ENCODE peak calls at places on chromosomes 6 and 20, in seven cellular contexts. One of them, this sample, is unnamed.

GRCh38 chr6:159778131-159778530 is 11.3 kb downstream of the TCP1 start:
- DNase-seq in DMS153: no peak
- DNase-seq in C1 segment of cervical spinal cord: no peak
- DNase-seq in T-helper 1 cell: no peak
- DNase-seq in HT-29: no peak
- DNase-seq in progenitor cell of endocrine pancreas: no peak
- DNase-seq in brain microvascular endothelial cell: no peak
- DNase-seq in this sample: no peak

GRCh38 chr6:31702421-31702818 is 704 bp downstream of the ABHD16A start:
- DNase-seq in brain microvascular endothelial cell: peak
- DNase-seq in T-helper 1 cell: no peak
- DNase-seq in DMS153: no peak
- DNase-seq in C1 segment of cervical spinal cord: no peak
- DNase-seq in progenitor cell of endocrine pancreas: no peak
- DNase-seq in HT-29: no peak
- DNase-seq in this sample: no peak

GRCh38 chr20:21840991-21841390 is 135.5 kb downstream of the PAX1 start:
- DNase-seq in brain microvascular endothelial cell: no peak
- DNase-seq in progenitor cell of endocrine pancreas: no peak
- DNase-seq in T-helper 1 cell: no peak
- DNase-seq in DMS153: no peak
- DNase-seq in HT-29: no peak
- DNase-seq in C1 segment of cervical spinal cord: no peak
- DNase-seq in this sample: no peak

GRCh38 chr6:4208158-4208557 is 72.8 kb upstream of the ECI2 start:
- DNase-seq in T-helper 1 cell: no peak
- DNase-seq in C1 segment of cervical spinal cord: no peak
- DNase-seq in DMS153: no peak
- DNase-seq in brain microvascular endothelial cell: no peak
- DNase-seq in progenitor cell of endocrine pancreas: no peak
- DNase-seq in HT-29: no peak
- DNase-seq in this sample: no peak

GRCh38 chr6:161058746-161059145 is 67.2 kb downstream of the MAP3K4 start:
- DNase-seq in HT-29: no peak
- DNase-seq in progenitor cell of endocrine pancreas: no peak
- DNase-seq in DMS153: no peak
- DNase-seq in T-helper 1 cell: no peak
- DNase-seq in brain microvascular endothelial cell: no peak
- DNase-seq in C1 segment of cervical spinal cord: no peak
- DNase-seq in this sample: no peak

GRCh38 chr6:35258858-35259193 is 709 bp upstream of the ZNF76 start:
- DNase-seq in brain microvascular endothelial cell: peak
- DNase-seq in T-helper 1 cell: peak
- DNase-seq in C1 segment of cervical spinal cord: no peak
- DNase-seq in HT-29: no peak
- DNase-seq in progenitor cell of endocrine pancreas: peak
- DNase-seq in DMS153: no peak
- DNase-seq in this sample: peak

GRCh38 chr6:115914098-115914497 is 146.6 kb downstream of the FRK start:
- DNase-seq in C1 segment of cervical spinal cord: no peak
- DNase-seq in brain microvascular endothelial cell: no peak
- DNase-seq in HT-29: no peak
- DNase-seq in progenitor cell of endocrine pancreas: no peak
- DNase-seq in T-helper 1 cell: no peak
- DNase-seq in DMS153: no peak
- DNase-seq in this sample: no peak

GRCh38 chr20:61667056-61667792 is 398.5 kb downstream of the TAF4 start:
- DNase-seq in HT-29: no peak
- DNase-seq in DMS153: no peak
- DNase-seq in brain microvascular endothelial cell: no peak
- DNase-seq in T-helper 1 cell: no peak
- DNase-seq in progenitor cell of endocrine pancreas: no peak
- DNase-seq in C1 segment of cervical spinal cord: no peak
- DNase-seq in this sample: no peak

GRCh38 chr6:30810813-30811329 is 66.5 kb upstream of the IER3 start:
- DNase-seq in progenitor cell of endocrine pancreas: no peak
- DNase-seq in T-helper 1 cell: no peak
- DNase-seq in DMS153: no peak
- DNase-seq in HT-29: peak
- DNase-seq in C1 segment of cervical spinal cord: no peak
- DNase-seq in brain microvascular endothelial cell: no peak
- DNase-seq in this sample: no peak

GRCh38 chr6:56050530-56050929 is 175.1 kb upstream of the BMP5 start:
- DNase-seq in C1 segment of cervical spinal cord: no peak
- DNase-seq in DMS153: no peak
- DNase-seq in HT-29: no peak
- DNase-seq in progenitor cell of endocrine pancreas: no peak
- DNase-seq in T-helper 1 cell: no peak
- DNase-seq in brain microvascular endothelial cell: no peak
- DNase-seq in this sample: no peak

GRCh38 chr6:22290045-22290444 is 6.8 kb downstream of the PRL start:
- DNase-seq in T-helper 1 cell: no peak
- DNase-seq in HT-29: no peak
- DNase-seq in brain microvascular endothelial cell: no peak
- DNase-seq in DMS153: no peak
- DNase-seq in C1 segment of cervical spinal cord: no peak
- DNase-seq in progenitor cell of endocrine pancreas: no peak
- DNase-seq in this sample: no peak

GRCh38 chr6:84847349-84848160 is 83.2 kb upstream of the TBX18 start:
- DNase-seq in brain microvascular endothelial cell: peak
- DNase-seq in HT-29: no peak
- DNase-seq in T-helper 1 cell: no peak
- DNase-seq in DMS153: no peak
- DNase-seq in progenitor cell of endocrine pancreas: no peak
- DNase-seq in C1 segment of cervical spinal cord: no peak
- DNase-seq in this sample: no peak

GRCh38 chr6:168865-169455 is 123.3 kb upstream of the DUSP22 start:
- DNase-seq in HT-29: peak
- DNase-seq in T-helper 1 cell: no peak
- DNase-seq in brain microvascular endothelial cell: no peak
- DNase-seq in C1 segment of cervical spinal cord: no peak
- DNase-seq in progenitor cell of endocrine pancreas: no peak
- DNase-seq in DMS153: peak
- DNase-seq in this sample: peak

GRCh38 chr20:45254867-45255266 is 503 bp upstream of the SLPI start:
- DNase-seq in T-helper 1 cell: no peak
- DNase-seq in C1 segment of cervical spinal cord: no peak
- DNase-seq in HT-29: no peak
- DNase-seq in progenitor cell of endocrine pancreas: no peak
- DNase-seq in DMS153: no peak
- DNase-seq in brain microvascular endothelial cell: no peak
- DNase-seq in this sample: peak

GRCh38 chr6:169263836-169264608 is 10.4 kb upstream of the THBS2 start:
- DNase-seq in progenitor cell of endocrine pancreas: no peak
- DNase-seq in brain microvascular endothelial cell: peak
- DNase-seq in T-helper 1 cell: no peak
- DNase-seq in DMS153: no peak
- DNase-seq in C1 segment of cervical spinal cord: no peak
- DNase-seq in HT-29: peak
- DNase-seq in this sample: peak

GRCh38 chr6:21213492-21213891 is 380.1 kb upstream of the SOX4 start:
- DNase-seq in C1 segment of cervical spinal cord: no peak
- DNase-seq in progenitor cell of endocrine pancreas: no peak
- DNase-seq in HT-29: no peak
- DNase-seq in brain microvascular endothelial cell: no peak
- DNase-seq in DMS153: no peak
- DNase-seq in T-helper 1 cell: no peak
- DNase-seq in this sample: no peak

GRCh38 chr6:150238294-150238693 is 95.5 kb downstream of the PPP1R14C start:
- DNase-seq in HT-29: peak
- DNase-seq in brain microvascular endothelial cell: no peak
- DNase-seq in C1 segment of cervical spinal cord: no peak
- DNase-seq in DMS153: no peak
- DNase-seq in T-helper 1 cell: no peak
- DNase-seq in progenitor cell of endocrine pancreas: no peak
- DNase-seq in this sample: no peak

GRCh38 chr6:101393291-101394251 is at the start of gene GRIK2:
- DNase-seq in brain microvascular endothelial cell: peak
- DNase-seq in DMS153: no peak
- DNase-seq in C1 segment of cervical spinal cord: no peak
- DNase-seq in progenitor cell of endocrine pancreas: peak
- DNase-seq in T-helper 1 cell: no peak
- DNase-seq in HT-29: no peak
- DNase-seq in this sample: no peak

GRCh38 chr20:46699651-46700359 is 9.6 kb upstream of the SLC2A10 start:
- DNase-seq in brain microvascular endothelial cell: peak
- DNase-seq in HT-29: peak
- DNase-seq in C1 segment of cervical spinal cord: no peak
- DNase-seq in DMS153: no peak
- DNase-seq in progenitor cell of endocrine pancreas: no peak
- DNase-seq in T-helper 1 cell: no peak
- DNase-seq in this sample: no peak

GRCh38 chr20:62605236-62605948 is 36.9 kb upstream of the SLCO4A1 start:
- DNase-seq in DMS153: no peak
- DNase-seq in C1 segment of cervical spinal cord: no peak
- DNase-seq in progenitor cell of endocrine pancreas: no peak
- DNase-seq in HT-29: no peak
- DNase-seq in T-helper 1 cell: no peak
- DNase-seq in brain microvascular endothelial cell: no peak
- DNase-seq in this sample: no peak

GRCh38 chr6:74277749-74278148 is 581.7 kb downstream of the CD109 start:
- DNase-seq in DMS153: peak
- DNase-seq in T-helper 1 cell: no peak
- DNase-seq in HT-29: peak
- DNase-seq in C1 segment of cervical spinal cord: no peak
- DNase-seq in progenitor cell of endocrine pancreas: no peak
- DNase-seq in brain microvascular endothelial cell: peak
- DNase-seq in this sample: peak

GRCh38 chr6:31627690-31628287 is 7.3 kb downstream of the PRRC2A start:
- DNase-seq in HT-29: no peak
- DNase-seq in progenitor cell of endocrine pancreas: no peak
- DNase-seq in DMS153: no peak
- DNase-seq in C1 segment of cervical spinal cord: no peak
- DNase-seq in brain microvascular endothelial cell: no peak
- DNase-seq in T-helper 1 cell: no peak
- DNase-seq in this sample: no peak

GRCh38 chr20:47648943-47649342 is 136.3 kb downstream of the SULF2 start:
- DNase-seq in brain microvascular endothelial cell: no peak
- DNase-seq in C1 segment of cervical spinal cord: no peak
- DNase-seq in T-helper 1 cell: no peak
- DNase-seq in DMS153: no peak
- DNase-seq in HT-29: no peak
- DNase-seq in progenitor cell of endocrine pancreas: no peak
- DNase-seq in this sample: no peak

This sample was measured in skeletal muscle cell.